ENCODE peak calls at places on chromosomes 13 and 19, in seven cellular contexts. V is AG10803; T is stimulated activated CD4-positive, alpha-beta T cell treated with anti-CD3 and anti-CD28 coated beads, Interleukin-2, amount 100 ng/mL, for 48 hours; M is frontal cortex; C is stimulated activated CD8-positive, alpha-beta memory T cell treated with anti-CD3 and anti-CD28 coated beads, Interleukin-4, amount 100 ng/mL, for 48 hours; I is left ventricle myocardium superior; X is AG20443. D is an unnamed sample.

GRCh38 chr13:101452519-101453485 is at the start of gene ITGBL1:
- DNase-seq in I (peak), C (no peak), T (no peak), M (peak), X (peak), V (peak), D (no peak)

GRCh38 chr13:41864658-41865057 is 96.3 kb downstream of the VWA8 start:
- DNase-seq in M (no peak), I (no peak), C (no peak), T (no peak), V (peak), X (no peak), D (no peak)

GRCh38 chr19:10000171-10000826 is 10.0 kb downstream of the COL5A3 start:
- DNase-seq in T (peak), C (peak), V (peak), X (peak), M (peak), I (peak), D (peak)

GRCh38 chr13:63680704-63681103 is 2265.1 kb upstream of the PCDH20 start:
- DNase-seq in C (no peak), T (no peak), X (no peak), M (no peak), I (no peak), V (no peak), D (no peak)

GRCh38 chr13:113862191-113862765 is 1.6 kb downstream of the GAS6 start:
- DNase-seq in I (no peak), M (no peak), C (no peak), T (no peak), V (no peak), X (no peak), D (no peak)

GRCh38 chr13:79480954-79481684 is at the start of gene NDFIP2:
- DNase-seq in T (peak), M (peak), V (peak), X (peak), I (peak), C (peak), D (peak)

GRCh38 chr19:45876411-45877197 is 9.3 kb downstream of the IRF2BP1 start:
- DNase-seq in V (peak), T (peak), X (peak), C (peak), I (peak), M (peak), D (no peak)

GRCh38 chr19:45863840-45864628 is at the start of gene FOXA3:
- DNase-seq in V (no peak), X (peak), I (peak), M (peak), C (peak), T (peak), D (peak)

GRCh38 chr19:39998511-39998910 is 1.7 kb downstream of the ZNF546 start:
- DNase-seq in X (no peak), M (no peak), V (no peak), T (no peak), C (no peak), I (no peak), D (no peak)

GRCh38 chr13:102878491-102878890 is 32.7 kb downstream of the ERCC5 start:
- DNase-seq in I (no peak), M (no peak), X (no peak), T (no peak), C (no peak), V (peak), D (no peak)

GRCh38 chr13:52784591-52785340 is 45.1 kb upstream of the CNMD start:
- DNase-seq in C (no peak), V (no peak), X (no peak), I (no peak), M (no peak), T (no peak), D (no peak)

GRCh38 chr19:15252398-15253018 is 20.3 kb upstream of the EPHX3 start:
- DNase-seq in X (peak), M (peak), I (no peak), V (peak), T (no peak), C (no peak), D (no peak)

GRCh38 chr19:33430674-33431277 is 57.3 kb downstream of the CEBPG start:
- DNase-seq in M (peak), C (peak), X (peak), V (peak), T (peak), I (peak), D (peak)

GRCh38 chr13:98144501-98145350 is 1.8 kb downstream of the FARP1 start:
- DNase-seq in I (no peak), T (no peak), V (peak), X (peak), M (peak), C (no peak), D (peak)

GRCh38 chr19:55777528-55777927 is 8.6 kb downstream of the RFPL4AL1 start:
- DNase-seq in I (no peak), X (no peak), V (no peak), M (no peak), T (no peak), C (peak), D (no peak)

GRCh38 chr19:19655051-19655594 is 8.4 kb downstream of the ATP13A1 start:
- DNase-seq in V (no peak), X (no peak), C (no peak), I (no peak), T (no peak), M (no peak), D (peak)

GRCh38 chr19:2553510-2553909 is 77.6 kb downstream of the GADD45B start:
- DNase-seq in C (no peak), X (no peak), V (no peak), T (no peak), I (no peak), M (no peak), D (no peak)

GRCh38 chr13:46126074-46126473 is 21.2 kb upstream of the CPB2 start:
- DNase-seq in I (no peak), V (no peak), T (no peak), M (no peak), C (no peak), X (no peak), D (no peak)

GRCh38 chr13:59700281-59700680 is 463.4 kb downstream of the DIAPH3 start:
- DNase-seq in X (no peak), T (no peak), V (peak), I (no peak), C (no peak), M (no peak), D (no peak)